ENCODE peak calls at places on chromosome 17, in eight cellular contexts. One of them, this sample, is unnamed.

GRCh38 chr17:58184986-58185761 is 7.4 kb upstream of the EPX start:
- DNase-seq in frontal cortex: no peak
- DNase-seq in 8988T: no peak
- DNase-seq in naive thymus-derived CD8-positive, alpha-beta T cell: no peak
- DNase-seq in NCI-H1092: no peak
- DNase-seq in WERI-Rb-1: no peak
- DNase-seq in tibial nerve: no peak
- DNase-seq in AG10803: no peak
- DNase-seq in this sample: no peak

GRCh38 chr17:48031966-48032365 is 5.6 kb downstream of the COPZ2 start:
- DNase-seq in frontal cortex: no peak
- DNase-seq in 8988T: no peak
- DNase-seq in AG10803: no peak
- DNase-seq in naive thymus-derived CD8-positive, alpha-beta T cell: no peak
- DNase-seq in NCI-H1092: no peak
- DNase-seq in WERI-Rb-1: peak
- DNase-seq in tibial nerve: no peak
- DNase-seq in this sample: no peak

GRCh38 chr17:51275381-51275780 is 15.0 kb downstream of the UTP18 start:
- DNase-seq in frontal cortex: no peak
- DNase-seq in naive thymus-derived CD8-positive, alpha-beta T cell: no peak
- DNase-seq in 8988T: no peak
- DNase-seq in AG10803: peak
- DNase-seq in NCI-H1092: no peak
- DNase-seq in WERI-Rb-1: no peak
- DNase-seq in tibial nerve: no peak
- DNase-seq in this sample: peak

GRCh38 chr17:4247981-4248388 is 15.8 kb downstream of the ANKFY1 start:
- DNase-seq in AG10803: no peak
- DNase-seq in WERI-Rb-1: no peak
- DNase-seq in naive thymus-derived CD8-positive, alpha-beta T cell: no peak
- DNase-seq in frontal cortex: no peak
- DNase-seq in tibial nerve: no peak
- DNase-seq in 8988T: no peak
- DNase-seq in NCI-H1092: no peak
- DNase-seq in this sample: no peak

GRCh38 chr17:43858201-43858600 is 11.2 kb downstream of the CD300LG start:
- DNase-seq in AG10803: no peak
- DNase-seq in 8988T: no peak
- DNase-seq in tibial nerve: no peak
- DNase-seq in naive thymus-derived CD8-positive, alpha-beta T cell: no peak
- DNase-seq in frontal cortex: no peak
- DNase-seq in WERI-Rb-1: no peak
- DNase-seq in NCI-H1092: no peak
- DNase-seq in this sample: no peak

GRCh38 chr17:76032073-76032779 is 5.1 kb upstream of the EVPL start:
- DNase-seq in frontal cortex: no peak
- DNase-seq in WERI-Rb-1: no peak
- DNase-seq in AG10803: no peak
- DNase-seq in tibial nerve: no peak
- DNase-seq in 8988T: no peak
- DNase-seq in NCI-H1092: peak
- DNase-seq in naive thymus-derived CD8-positive, alpha-beta T cell: no peak
- DNase-seq in this sample: no peak

GRCh38 chr17:9205520-9206159 is 184.3 kb downstream of the NTN1 start:
- DNase-seq in NCI-H1092: no peak
- DNase-seq in naive thymus-derived CD8-positive, alpha-beta T cell: no peak
- DNase-seq in WERI-Rb-1: no peak
- DNase-seq in AG10803: no peak
- DNase-seq in tibial nerve: no peak
- DNase-seq in 8988T: no peak
- DNase-seq in frontal cortex: no peak
- DNase-seq in this sample: no peak

GRCh38 chr17:79425686-79426085 is 185.2 kb downstream of the RBFOX3 start:
- DNase-seq in frontal cortex: no peak
- DNase-seq in tibial nerve: no peak
- DNase-seq in naive thymus-derived CD8-positive, alpha-beta T cell: no peak
- DNase-seq in WERI-Rb-1: no peak
- DNase-seq in NCI-H1092: no peak
- DNase-seq in AG10803: no peak
- DNase-seq in 8988T: no peak
- DNase-seq in this sample: no peak

GRCh38 chr17:9226130-9226793 is 205.0 kb downstream of the NTN1 start:
- DNase-seq in AG10803: no peak
- DNase-seq in WERI-Rb-1: no peak
- DNase-seq in 8988T: no peak
- DNase-seq in naive thymus-derived CD8-positive, alpha-beta T cell: no peak
- DNase-seq in frontal cortex: no peak
- DNase-seq in tibial nerve: no peak
- DNase-seq in NCI-H1092: no peak
- DNase-seq in this sample: no peak

GRCh38 chr17:57440522-57441269 is 184.4 kb downstream of the MSI2 start:
- DNase-seq in tibial nerve: peak
- DNase-seq in naive thymus-derived CD8-positive, alpha-beta T cell: peak
- DNase-seq in 8988T: no peak
- DNase-seq in NCI-H1092: peak
- DNase-seq in frontal cortex: peak
- DNase-seq in AG10803: peak
- DNase-seq in WERI-Rb-1: peak
- DNase-seq in this sample: peak

GRCh38 chr17:61474235-61474927 is 22.2 kb downstream of the TBX4 start:
- DNase-seq in WERI-Rb-1: no peak
- DNase-seq in tibial nerve: no peak
- DNase-seq in AG10803: peak
- DNase-seq in frontal cortex: no peak
- DNase-seq in naive thymus-derived CD8-positive, alpha-beta T cell: no peak
- DNase-seq in 8988T: no peak
- DNase-seq in NCI-H1092: no peak
- DNase-seq in this sample: no peak

GRCh38 chr17:39002991-39003715 is 36.0 kb upstream of the FBXO47 start:
- DNase-seq in frontal cortex: no peak
- DNase-seq in NCI-H1092: no peak
- DNase-seq in naive thymus-derived CD8-positive, alpha-beta T cell: peak
- DNase-seq in tibial nerve: peak
- DNase-seq in AG10803: peak
- DNase-seq in WERI-Rb-1: peak
- DNase-seq in 8988T: no peak
- DNase-seq in this sample: no peak

GRCh38 chr17:66629762-66630161 is 205.2 kb upstream of the CACNG5 start:
- DNase-seq in naive thymus-derived CD8-positive, alpha-beta T cell: no peak
- DNase-seq in NCI-H1092: no peak
- DNase-seq in AG10803: no peak
- DNase-seq in WERI-Rb-1: no peak
- DNase-seq in 8988T: no peak
- DNase-seq in frontal cortex: no peak
- DNase-seq in tibial nerve: no peak
- DNase-seq in this sample: no peak

This sample was measured in astrocyte of the cerebellum.